ENCODE peak calls at places on chromosome 10, in five cellular contexts. D, K, N, G and X are unnamed samples.
A peak's percentile ranks its signal among the peaks of the same experiment; 100 is the strongest.

GRCh38 chr10:66209025-66209424 is 716.8 kb upstream of the LRRTM3 start:
- DNase-seq in D (no peak), K (no peak), N (no peak), G (no peak), X (no peak)

GRCh38 chr10:19819419-19820033 is 3.3 kb downstream of the PLXDC2 start:
- DNase-seq in D (no peak), K (peak; percentile 32), N (no peak), G (peak; percentile 55), X (no peak)

GRCh38 chr10:74598891-74599566 is 227.4 kb upstream of the KAT6B start:
- DNase-seq in D (peak; percentile 78), K (no peak), N (no peak), G (no peak), X (no peak)

GRCh38 chr10:36224431-36224985 is 582.4 kb upstream of the FZD8 start:
- DNase-seq in D (no peak), K (no peak), N (no peak), G (no peak), X (no peak)

GRCh38 chr10:59991661-59992060 is 85.3 kb upstream of the CCDC6 start:
- DNase-seq in D (no peak), K (peak; percentile 55), N (no peak), G (no peak), X (peak; percentile 71)

GRCh38 chr10:8369666-8370065 is 315.2 kb downstream of the GATA3 start:
- DNase-seq in D (peak; percentile 30), K (no peak), N (no peak), G (no peak), X (no peak)

GRCh38 chr10:122765412-122765811 is 65.8 kb upstream of the C10orf120 start:
- DNase-seq in D (no peak), K (no peak), N (no peak), G (no peak), X (no peak)

GRCh38 chr10:132939957-132940790 is 2.2 kb downstream of the CFAP46 start:
- DNase-seq in D (no peak), K (peak; percentile 35), N (no peak), G (no peak), X (no peak)

GRCh38 chr10:131121511-131122035 is 189.9 kb downstream of the TCERG1L start:
- DNase-seq in D (no peak), K (no peak), N (no peak), G (no peak), X (no peak)

GRCh38 chr10:97879241-97879640 is 29.6 kb downstream of the GOLGA7B start:
- DNase-seq in D (no peak), K (no peak), N (no peak), G (no peak), X (no peak)

GRCh38 chr10:133260895-133261725 is 15.6 kb downstream of the ADAM8 start:
- DNase-seq in D (no peak), K (peak; percentile 71), N (no peak), G (no peak), X (peak; percentile 82)

GRCh38 chr10:47076949-47077348 is 165.7 kb downstream of the PTPN20 start:
- DNase-seq in D (no peak), K (no peak), N (no peak), G (no peak), X (no peak)

GRCh38 chr10:35335718-35336083 is 608 bp upstream of the CCNY start:
- DNase-seq in D (no peak), K (peak; percentile 20), N (no peak), G (no peak), X (no peak)

GRCh38 chr10:104492349-104492940 is 138.8 kb downstream of the CFAP58 start:
- DNase-seq in D (no peak), K (no peak), N (no peak), G (no peak), X (no peak)

GRCh38 chr10:69714572-69714971 is 84.5 kb downstream of the FAM241B start:
- DNase-seq in D (no peak), K (no peak), N (no peak), G (no peak), X (no peak)

GRCh38 chr10:45566415-45566814 is 106.2 kb downstream of the ZFAND4 start:
- DNase-seq in D (no peak), K (no peak), N (no peak), G (no peak), X (no peak)

GRCh38 chr10:122140477-122140902 is 130.6 kb upstream of the BTBD16 start:
- DNase-seq in D (no peak), K (no peak), N (no peak), G (no peak), X (peak; percentile 84)

GRCh38 chr10:24723788-24724380 is at the start of gene ARHGAP21:
- DNase-seq in D (no peak), K (peak; percentile 76), N (no peak), G (no peak), X (peak; percentile 87)

GRCh38 chr10:65501259-65501658 is 1424.6 kb upstream of the LRRTM3 start:
- DNase-seq in D (peak; percentile 48), K (no peak), N (no peak), G (peak; percentile 76), X (no peak)

GRCh38 chr10:57628592-57629284 is 639.0 kb downstream of the IPMK start:
- DNase-seq in D (no peak), K (no peak), N (no peak), G (peak; percentile 59), X (no peak)

GRCh38 chr10:87594181-87594580 is 65.5 kb upstream of the PAPSS2 start:
- DNase-seq in D (no peak), K (no peak), N (no peak), G (no peak), X (no peak)

GRCh38 chr10:73647211-73647874 is 6.1 kb upstream of the MYOZ1 start:
- DNase-seq in D (no peak), K (peak; percentile 50), N (no peak), G (no peak), X (peak; percentile 83)

GRCh38 chr10:129581836-129582235 is 114.8 kb downstream of the MGMT start:
- DNase-seq in D (no peak), K (no peak), N (no peak), G (no peak), X (no peak)

GRCh38 chr10:113326160-113327111 is 226.4 kb upstream of the HABP2 start:
- DNase-seq in D (peak; percentile 42), K (peak; percentile 11), N (no peak), G (peak; percentile 29), X (peak; percentile 82)

DNA sequence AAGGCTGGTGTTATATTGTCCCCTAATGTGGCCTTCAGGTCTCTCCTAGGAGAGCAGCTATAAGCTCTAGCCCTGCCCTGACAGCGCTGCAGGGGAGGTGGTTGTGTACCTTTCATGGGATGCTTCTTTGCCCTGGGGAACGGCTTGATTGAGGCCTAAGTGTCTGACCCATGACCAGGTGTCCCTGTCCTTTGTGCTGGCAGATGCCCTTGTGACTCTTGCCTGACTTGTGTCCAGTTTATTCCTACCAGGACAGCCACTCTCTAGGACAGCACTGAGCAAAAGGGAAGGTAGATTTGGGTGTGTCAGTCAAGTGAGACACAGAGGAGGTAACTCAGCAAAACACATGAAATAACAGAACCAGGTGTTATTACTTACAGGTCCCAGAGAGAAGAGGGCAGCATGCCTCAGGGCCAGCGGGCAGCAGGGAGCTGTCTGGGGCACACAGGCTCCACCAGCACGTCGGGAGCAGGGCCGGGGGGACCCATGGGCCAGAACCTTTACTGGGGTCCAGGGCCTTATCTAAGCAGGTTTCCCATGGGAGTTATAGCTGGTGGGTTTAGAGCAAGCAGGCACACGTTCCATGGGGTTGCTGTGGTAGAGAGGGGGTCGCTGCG is 10.7 kb upstream of the CHST15 start:
- DNase-seq in D (no peak), K (no peak), N (no peak), G (no peak), X (no peak)
- TF ChIP-seq POLR2A in D (no peak), K (no peak), N (no peak), G (no peak), X (no peak)

GRCh38 chr10:85993840-85994507 is 372.6 kb downstream of the GRID1 start:
- DNase-seq in D (no peak), K (no peak), N (peak; percentile 75), G (no peak), X (no peak)

GRCh38 chr10:85992324-85992723 is 374.3 kb downstream of the GRID1 start:
- DNase-seq in D (no peak), K (no peak), N (peak; percentile 34), G (no peak), X (no peak)

GRCh38 chr10:85993140-85993539 is 373.5 kb downstream of the GRID1 start:
- DNase-seq in D (no peak), K (no peak), N (peak; percentile 21), G (no peak), X (no peak)

GRCh38 chr10:85997544-85997943 is 369.1 kb downstream of the GRID1 start:
- DNase-seq in D (no peak), K (no peak), N (no peak), G (no peak), X (no peak)

GRCh38 chr10:85995791-85996190 is 370.8 kb downstream of the GRID1 start:
- DNase-seq in D (peak; percentile 20), K (no peak), N (peak; percentile 47), G (peak; percentile 18), X (no peak)
- TF ChIP-seq EP300 in D (no peak), K (no peak), N (no peak), G (no peak), X (no peak)

DNA sequence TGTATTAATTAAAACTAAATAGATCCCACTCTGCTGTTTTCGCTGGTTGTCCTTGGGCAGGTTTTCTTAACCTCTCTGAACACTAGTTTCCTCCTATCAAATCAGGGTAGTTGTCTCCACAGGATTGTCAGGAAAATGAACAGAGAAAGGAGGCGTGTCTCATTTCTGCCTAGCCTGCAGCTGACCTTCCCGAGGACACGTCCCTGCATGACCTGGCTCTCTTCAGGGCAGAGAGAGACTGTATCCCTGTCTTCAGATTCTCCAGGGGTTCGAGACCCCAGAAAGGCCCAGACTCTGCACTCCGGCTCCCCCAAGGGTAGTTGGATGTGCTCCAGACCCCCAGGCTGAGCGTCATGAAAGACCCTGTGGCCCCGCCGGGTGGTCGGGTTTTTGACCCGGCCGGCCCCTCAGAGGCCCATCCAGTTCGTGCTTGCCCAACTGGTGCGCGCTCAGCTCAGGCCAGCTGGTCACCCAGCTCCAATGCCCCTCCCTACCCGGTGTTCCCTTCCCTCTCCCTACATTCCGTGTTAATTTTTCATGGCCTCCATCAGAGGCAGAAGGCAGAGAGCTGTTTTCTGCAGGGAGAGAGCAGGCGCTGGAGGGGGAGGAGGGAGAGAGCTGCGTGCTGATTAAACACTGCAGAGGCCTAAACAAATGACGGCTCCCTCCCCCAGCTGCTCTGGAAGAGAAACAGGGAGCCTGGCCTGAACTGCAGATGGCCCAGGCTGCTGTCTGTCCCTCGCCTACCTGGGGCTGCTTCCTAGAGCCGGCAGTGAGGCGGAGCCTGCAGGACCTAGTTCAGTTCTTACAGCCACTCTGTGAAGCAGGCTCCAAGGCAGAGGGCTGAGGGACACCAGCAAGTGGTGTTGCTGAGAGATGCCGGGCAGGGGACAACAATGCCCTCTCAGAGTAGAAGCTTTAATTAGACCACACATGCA is 86.2 kb upstream of the PPIF start:
- DNase-seq in D (no peak), K (no peak), N (no peak), G (peak; percentile 58), X (peak; percentile 90)
- TF ChIP-seq POLR2AphosphoS5 in D (peak; percentile 5), K (no peak), N (peak; percentile 35), G (no peak), X (peak; percentile 69)

GRCh38 chr10:5449227-5449626 is 36.9 kb downstream of the NET1 start:
- DNase-seq in D (no peak), K (no peak), N (no peak), G (no peak), X (no peak)

GRCh38 chr10:5447071-5447470 is 34.7 kb downstream of the NET1 start:
- DNase-seq in D (no peak), K (no peak), N (no peak), G (no peak), X (no peak)

GRCh38 chr10:5447611-5448071 is 35.3 kb downstream of the NET1 start:
- DNase-seq in D (peak; percentile 67), K (no peak), N (no peak), G (no peak), X (no peak)

GRCh38 chr10:5449823-5450222 is 37.5 kb downstream of the NET1 start:
- DNase-seq in D (no peak), K (no peak), N (no peak), G (peak; percentile 68), X (no peak)

GRCh38 chr10:5448333-5449048 is 36.1 kb downstream of the NET1 start:
- DNase-seq in D (no peak), K (no peak), N (no peak), G (peak; percentile 69), X (no peak)
- TF ChIP-seq POLR2A in D (no peak), K (peak; percentile 40), N (no peak), G (no peak), X (no peak)